ENCODE peak calls at places on chromosome 4, in ten cellular contexts. N is Right ventricle myocardium superior; D is activated CD4-positive, alpha-beta T cell treated with anti-CD3 and anti-CD28 coated beads, Interleukin-2, amount 50 U/mL, for 48 hours; A is fibroblast of the aortic adventitia; S is colonic mucosa; F is activated CD8-positive, alpha-beta memory T cell treated with anti-CD3 and anti-CD28 coated beads for 4 hours; Z is stimulated activated CD4-positive, alpha-beta T cell treated with anti-CD3 and anti-CD28 coated beads, Interleukin-1b, Interleukin-23, amount 100 ng/mL, for 24 hours; P is heart left ventricle; E is progenitor cell of endocrine pancreas; W is COLO829. V is an unnamed sample.

GRCh38 chr4:182427530-182427929 is 184.3 kb downstream of the TENM3 start:
- DNase-seq in N (no peak), D (no peak), A (peak), S (no peak), F (no peak), Z (no peak), P (no peak), E (no peak), W (no peak), V (no peak)

GRCh38 chr4:127012549-127012948 is 620.2 kb upstream of the INTU start:
- DNase-seq in N (no peak), D (no peak), A (peak), S (no peak), F (no peak), Z (no peak), P (no peak), E (no peak), W (no peak), V (no peak)

GRCh38 chr4:145299380-145300076 is 119.1 kb upstream of the OTUD4 start:
- DNase-seq in N (no peak), D (peak), A (peak), S (no peak), F (peak), Z (peak), P (no peak), E (no peak), W (peak), V (peak)

GRCh38 chr4:98722000-98722399 is 63.6 kb upstream of the TSPAN5 start:
- DNase-seq in N (no peak), D (no peak), A (no peak), S (no peak), F (no peak), Z (no peak), P (no peak), E (no peak), W (no peak), V (no peak)

GRCh38 chr4:100099746-100100145 is 90.5 kb downstream of the DDIT4L start:
- DNase-seq in N (no peak), D (no peak), A (no peak), S (no peak), F (no peak), Z (no peak), P (no peak), E (no peak), W (no peak), V (no peak)

GRCh38 chr4:43133566-43133965 is 241.1 kb downstream of the GRXCR1 start:
- DNase-seq in N (no peak), D (no peak), A (no peak), S (no peak), F (no peak), Z (no peak), P (no peak), E (no peak), W (no peak), V (no peak)

GRCh38 chr4:5101571-5101970 is 50.3 kb downstream of the STK32B start:
- DNase-seq in N (no peak), D (no peak), A (no peak), S (no peak), F (no peak), Z (no peak), P (no peak), E (no peak), W (no peak), V (no peak)

GRCh38 chr4:178165251-178165650 is 723.0 kb upstream of the AGA start:
- DNase-seq in N (no peak), D (no peak), A (no peak), S (no peak), F (no peak), Z (no peak), P (no peak), E (no peak), W (no peak), V (no peak)

GRCh38 chr4:16443504-16444088 is 217.3 kb upstream of the TAPT1 start:
- DNase-seq in N (no peak), D (no peak), A (peak), S (peak), F (no peak), Z (no peak), P (no peak), E (no peak), W (peak), V (peak)

V was measured in GM18507.